ENCODE peak calls at places on chromosomes 2 and 18, in ten cellular contexts. One of them, this sample, is unnamed.

GRCh38 chr2:100013892-100014677 is 128.3 kb downstream of the AFF3 start:
- DNase-seq in mesothelial cell of epicardium: no peak
- DNase-seq in AG09319: peak; percentile 98
- DNase-seq in foreskin fibroblast: peak; percentile 82
- DNase-seq in tibial artery: peak; percentile 49
- DNase-seq in Calu3: peak; percentile 60
- DNase-seq in GM06990: no peak
- DNase-seq in mucosa of descending colon: no peak
- DNase-seq in fibroblast of lung: peak; percentile 98
- DNase-seq in stomach: peak; percentile 41
- DNase-seq in this sample: no peak

GRCh38 chr2:134711622-134712125 is 7.1 kb downstream of the TMEM163 start:
- DNase-seq in mesothelial cell of epicardium: no peak
- DNase-seq in AG09319: no peak
- DNase-seq in foreskin fibroblast: no peak
- DNase-seq in tibial artery: no peak
- DNase-seq in Calu3: no peak
- DNase-seq in GM06990: no peak
- DNase-seq in mucosa of descending colon: no peak
- DNase-seq in fibroblast of lung: no peak
- DNase-seq in stomach: no peak
- DNase-seq in this sample: no peak

GRCh38 chr18:8938817-8939216 is 163.7 kb upstream of the NDUFV2 start:
- DNase-seq in mesothelial cell of epicardium: no peak
- DNase-seq in AG09319: no peak
- DNase-seq in foreskin fibroblast: no peak
- DNase-seq in tibial artery: no peak
- DNase-seq in Calu3: no peak
- DNase-seq in GM06990: no peak
- DNase-seq in mucosa of descending colon: no peak
- DNase-seq in fibroblast of lung: no peak
- DNase-seq in stomach: no peak
- DNase-seq in this sample: no peak

GRCh38 chr2:157782057-157782845 is 93.9 kb downstream of the ACVR1 start:
- DNase-seq in mesothelial cell of epicardium: no peak
- DNase-seq in AG09319: no peak
- DNase-seq in foreskin fibroblast: no peak
- DNase-seq in tibial artery: no peak
- DNase-seq in Calu3: no peak
- DNase-seq in GM06990: no peak
- DNase-seq in mucosa of descending colon: no peak
- DNase-seq in fibroblast of lung: peak; percentile 32
- DNase-seq in stomach: no peak
- DNase-seq in this sample: no peak

GRCh38 chr2:179265082-179265575 is 497 bp upstream of the SESTD1 start:
- DNase-seq in mesothelial cell of epicardium: no peak
- DNase-seq in AG09319: no peak
- DNase-seq in foreskin fibroblast: peak; percentile 69
- DNase-seq in tibial artery: no peak
- DNase-seq in Calu3: no peak
- DNase-seq in GM06990: no peak
- DNase-seq in mucosa of descending colon: no peak
- DNase-seq in fibroblast of lung: peak; percentile 63
- DNase-seq in stomach: no peak
- DNase-seq in this sample: no peak

GRCh38 chr2:36616947-36617346 is 19.0 kb upstream of the FEZ2 start:
- DNase-seq in mesothelial cell of epicardium: no peak
- DNase-seq in AG09319: no peak
- DNase-seq in foreskin fibroblast: no peak
- DNase-seq in tibial artery: no peak
- DNase-seq in Calu3: no peak
- DNase-seq in GM06990: no peak
- DNase-seq in mucosa of descending colon: no peak
- DNase-seq in fibroblast of lung: no peak
- DNase-seq in stomach: no peak
- DNase-seq in this sample: no peak

GRCh38 chr2:42944744-42945415 is 152.5 kb upstream of the HAAO start:
- DNase-seq in mesothelial cell of epicardium: no peak
- DNase-seq in AG09319: no peak
- DNase-seq in foreskin fibroblast: no peak
- DNase-seq in tibial artery: no peak
- DNase-seq in Calu3: no peak
- DNase-seq in GM06990: no peak
- DNase-seq in mucosa of descending colon: no peak
- DNase-seq in fibroblast of lung: no peak
- DNase-seq in stomach: no peak
- DNase-seq in this sample: no peak

GRCh38 chr18:74540689-74541421 is 6.6 kb downstream of the CNDP1 start:
- DNase-seq in mesothelial cell of epicardium: no peak
- DNase-seq in AG09319: no peak
- DNase-seq in foreskin fibroblast: no peak
- DNase-seq in tibial artery: no peak
- DNase-seq in Calu3: no peak
- DNase-seq in GM06990: no peak
- DNase-seq in mucosa of descending colon: no peak
- DNase-seq in fibroblast of lung: no peak
- DNase-seq in stomach: peak; percentile 25
- DNase-seq in this sample: no peak

GRCh38 chr2:18800240-18800971 is 211.0 kb upstream of the NT5C1B start:
- DNase-seq in mesothelial cell of epicardium: no peak
- DNase-seq in AG09319: no peak
- DNase-seq in foreskin fibroblast: no peak
- DNase-seq in tibial artery: no peak
- DNase-seq in Calu3: no peak
- DNase-seq in GM06990: no peak
- DNase-seq in mucosa of descending colon: no peak
- DNase-seq in fibroblast of lung: no peak
- DNase-seq in stomach: peak; percentile 63
- DNase-seq in this sample: no peak

GRCh38 chr2:161046876-161047275 is 113.4 kb upstream of the TANK start:
- DNase-seq in mesothelial cell of epicardium: no peak
- DNase-seq in AG09319: no peak
- DNase-seq in foreskin fibroblast: peak; percentile 21
- DNase-seq in tibial artery: no peak
- DNase-seq in Calu3: no peak
- DNase-seq in GM06990: no peak
- DNase-seq in mucosa of descending colon: no peak
- DNase-seq in fibroblast of lung: no peak
- DNase-seq in stomach: no peak
- DNase-seq in this sample: no peak

GRCh38 chr2:3283206-3283605 is 94.4 kb downstream of the EIPR1 start:
- DNase-seq in mesothelial cell of epicardium: no peak
- DNase-seq in AG09319: no peak
- DNase-seq in foreskin fibroblast: no peak
- DNase-seq in tibial artery: no peak
- DNase-seq in Calu3: no peak
- DNase-seq in GM06990: no peak
- DNase-seq in mucosa of descending colon: no peak
- DNase-seq in fibroblast of lung: no peak
- DNase-seq in stomach: peak; percentile 19
- DNase-seq in this sample: no peak

GRCh38 chr2:20666364-20667150 is at the start of gene GDF7:
- DNase-seq in mesothelial cell of epicardium: no peak
- DNase-seq in AG09319: no peak
- DNase-seq in foreskin fibroblast: no peak
- DNase-seq in tibial artery: peak; percentile 72
- DNase-seq in Calu3: no peak
- DNase-seq in GM06990: no peak
- DNase-seq in mucosa of descending colon: peak; percentile 73
- DNase-seq in fibroblast of lung: no peak
- DNase-seq in stomach: no peak
- DNase-seq in this sample: no peak

GRCh38 chr2:200352631-200353030 is 46.1 kb downstream of the SPATS2L start:
- DNase-seq in mesothelial cell of epicardium: no peak
- DNase-seq in AG09319: no peak
- DNase-seq in foreskin fibroblast: no peak
- DNase-seq in tibial artery: no peak
- DNase-seq in Calu3: peak; percentile 64
- DNase-seq in GM06990: no peak
- DNase-seq in mucosa of descending colon: no peak
- DNase-seq in fibroblast of lung: peak; percentile 39
- DNase-seq in stomach: no peak
- DNase-seq in this sample: no peak

GRCh38 chr2:3463914-3464313 is 55.4 kb downstream of the ADI1 start:
- DNase-seq in mesothelial cell of epicardium: no peak
- DNase-seq in AG09319: no peak
- DNase-seq in foreskin fibroblast: no peak
- DNase-seq in tibial artery: no peak
- DNase-seq in Calu3: no peak
- DNase-seq in GM06990: no peak
- DNase-seq in mucosa of descending colon: no peak
- DNase-seq in fibroblast of lung: no peak
- DNase-seq in stomach: no peak
- DNase-seq in this sample: no peak

GRCh38 chr2:225399509-225399908 is at the start of gene NYAP2:
- DNase-seq in mesothelial cell of epicardium: no peak
- DNase-seq in AG09319: no peak
- DNase-seq in foreskin fibroblast: no peak
- DNase-seq in tibial artery: no peak
- DNase-seq in Calu3: no peak
- DNase-seq in GM06990: no peak
- DNase-seq in mucosa of descending colon: no peak
- DNase-seq in fibroblast of lung: no peak
- DNase-seq in stomach: no peak
- DNase-seq in this sample: no peak

GRCh38 chr18:49628993-49629795 is 67.3 kb downstream of the LIPG start:
- DNase-seq in mesothelial cell of epicardium: no peak
- DNase-seq in AG09319: no peak
- DNase-seq in foreskin fibroblast: no peak
- DNase-seq in tibial artery: no peak
- DNase-seq in Calu3: no peak
- DNase-seq in GM06990: no peak
- DNase-seq in mucosa of descending colon: peak; percentile 64
- DNase-seq in fibroblast of lung: peak; percentile 42
- DNase-seq in stomach: peak; percentile 35
- DNase-seq in this sample: no peak
- TF ChIP-seq CTCF in mesothelial cell of epicardium: no peak
- TF ChIP-seq CTCF in AG09319: peak; percentile 12
- TF ChIP-seq CTCF in foreskin fibroblast: no peak
- TF ChIP-seq CTCF in tibial artery: no peak
- TF ChIP-seq CTCF in Calu3: peak; percentile 23
- TF ChIP-seq CTCF in GM06990: peak; percentile 36
- TF ChIP-seq CTCF in mucosa of descending colon: peak; percentile 14
- TF ChIP-seq CTCF in fibroblast of lung: peak; percentile 44
- TF ChIP-seq CTCF in stomach: no peak
- TF ChIP-seq CTCF in this sample: peak; percentile 22

DNA sequence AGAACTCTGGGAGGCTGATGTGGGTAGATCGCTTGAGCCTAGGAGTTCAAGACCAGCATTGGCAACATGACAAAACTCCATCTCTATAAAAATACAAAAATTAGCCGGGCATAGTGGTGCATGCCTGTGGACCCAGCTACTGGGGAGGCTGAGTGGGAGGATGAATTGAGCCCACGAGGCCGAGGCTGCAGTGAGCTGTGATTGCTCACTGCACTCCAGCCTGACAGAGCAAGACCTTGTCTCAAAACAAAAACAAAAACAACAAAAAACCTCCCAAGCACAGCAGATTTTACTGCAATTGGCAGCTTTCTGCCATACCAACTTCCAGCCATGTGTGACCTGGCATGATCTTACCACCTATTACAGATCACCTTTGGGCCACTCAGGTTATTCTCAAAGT is 57.7 kb upstream of the LRPPRC start:
- DNase-seq in mesothelial cell of epicardium: no peak
- DNase-seq in AG09319: no peak
- DNase-seq in foreskin fibroblast: no peak
- DNase-seq in tibial artery: no peak
- DNase-seq in Calu3: no peak
- DNase-seq in GM06990: no peak
- DNase-seq in mucosa of descending colon: no peak
- DNase-seq in fibroblast of lung: no peak
- DNase-seq in stomach: no peak
- DNase-seq in this sample: no peak
- TF ChIP-seq CTCF in mesothelial cell of epicardium: no peak
- TF ChIP-seq CTCF in AG09319: no peak
- TF ChIP-seq CTCF in foreskin fibroblast: no peak
- TF ChIP-seq CTCF in tibial artery: no peak
- TF ChIP-seq CTCF in Calu3: no peak
- TF ChIP-seq CTCF in GM06990: no peak
- TF ChIP-seq CTCF in mucosa of descending colon: no peak
- TF ChIP-seq CTCF in fibroblast of lung: no peak
- TF ChIP-seq CTCF in stomach: no peak
- TF ChIP-seq CTCF in this sample: no peak

GRCh38 chr2:223102040-223102899 is 50.3 kb downstream of the KCNE4 start:
- DNase-seq in mesothelial cell of epicardium: no peak
- DNase-seq in AG09319: no peak
- DNase-seq in foreskin fibroblast: no peak
- DNase-seq in tibial artery: no peak
- DNase-seq in Calu3: no peak
- DNase-seq in GM06990: no peak
- DNase-seq in mucosa of descending colon: no peak
- DNase-seq in fibroblast of lung: no peak
- DNase-seq in stomach: no peak
- DNase-seq in this sample: no peak
- TF ChIP-seq CTCF in mesothelial cell of epicardium: no peak
- TF ChIP-seq CTCF in AG09319: no peak
- TF ChIP-seq CTCF in foreskin fibroblast: no peak
- TF ChIP-seq CTCF in tibial artery: no peak
- TF ChIP-seq CTCF in Calu3: no peak
- TF ChIP-seq CTCF in GM06990: no peak
- TF ChIP-seq CTCF in mucosa of descending colon: no peak
- TF ChIP-seq CTCF in fibroblast of lung: no peak
- TF ChIP-seq CTCF in stomach: no peak
- TF ChIP-seq CTCF in this sample: no peak

GRCh38 chr2:144678741-144679140 is 158.8 kb upstream of the ZEB2 start:
- DNase-seq in mesothelial cell of epicardium: no peak
- DNase-seq in AG09319: no peak
- DNase-seq in foreskin fibroblast: no peak
- DNase-seq in tibial artery: no peak
- DNase-seq in Calu3: no peak
- DNase-seq in GM06990: no peak
- DNase-seq in mucosa of descending colon: no peak
- DNase-seq in fibroblast of lung: no peak
- DNase-seq in stomach: no peak
- DNase-seq in this sample: no peak

GRCh38 chr2:144674071-144674470 is 154.2 kb upstream of the ZEB2 start:
- DNase-seq in mesothelial cell of epicardium: no peak
- DNase-seq in AG09319: no peak
- DNase-seq in foreskin fibroblast: no peak
- DNase-seq in tibial artery: no peak
- DNase-seq in Calu3: no peak
- DNase-seq in GM06990: no peak
- DNase-seq in mucosa of descending colon: no peak
- DNase-seq in fibroblast of lung: no peak
- DNase-seq in stomach: no peak
- DNase-seq in this sample: no peak

GRCh38 chr2:144675731-144676130 is 155.8 kb upstream of the ZEB2 start:
- DNase-seq in mesothelial cell of epicardium: no peak
- DNase-seq in AG09319: no peak
- DNase-seq in foreskin fibroblast: no peak
- DNase-seq in tibial artery: no peak
- DNase-seq in Calu3: no peak
- DNase-seq in GM06990: no peak
- DNase-seq in mucosa of descending colon: no peak
- DNase-seq in fibroblast of lung: no peak
- DNase-seq in stomach: no peak
- DNase-seq in this sample: no peak

GRCh38 chr2:144671695-144672094 is 151.8 kb upstream of the ZEB2 start:
- DNase-seq in mesothelial cell of epicardium: no peak
- DNase-seq in AG09319: no peak
- DNase-seq in foreskin fibroblast: no peak
- DNase-seq in tibial artery: no peak
- DNase-seq in Calu3: no peak
- DNase-seq in GM06990: no peak
- DNase-seq in mucosa of descending colon: no peak
- DNase-seq in fibroblast of lung: no peak
- DNase-seq in stomach: no peak
- DNase-seq in this sample: no peak

GRCh38 chr2:144675331-144675730 is 155.4 kb upstream of the ZEB2 start:
- DNase-seq in mesothelial cell of epicardium: no peak
- DNase-seq in AG09319: no peak
- DNase-seq in foreskin fibroblast: no peak
- DNase-seq in tibial artery: no peak
- DNase-seq in Calu3: no peak
- DNase-seq in GM06990: no peak
- DNase-seq in mucosa of descending colon: no peak
- DNase-seq in fibroblast of lung: no peak
- DNase-seq in stomach: no peak
- DNase-seq in this sample: no peak
- TF ChIP-seq CTCF in mesothelial cell of epicardium: no peak
- TF ChIP-seq CTCF in AG09319: no peak
- TF ChIP-seq CTCF in foreskin fibroblast: no peak
- TF ChIP-seq CTCF in tibial artery: no peak
- TF ChIP-seq CTCF in Calu3: no peak
- TF ChIP-seq CTCF in GM06990: no peak
- TF ChIP-seq CTCF in mucosa of descending colon: no peak
- TF ChIP-seq CTCF in fibroblast of lung: no peak
- TF ChIP-seq CTCF in stomach: no peak
- TF ChIP-seq CTCF in this sample: no peak

This sample was measured in D721Med.